ENCODE peak calls at places on chromosomes 13 and 19, in five cellular contexts. One of them, this sample, is unnamed.

GRCh38 chr13:44273991-44274810 is 99.4 kb upstream of the SERP2 start:
- DNase-seq in IMR-90: peak
- DNase-seq in K562: no peak
- DNase-seq in HepG2: no peak
- DNase-seq in GM12878: no peak
- DNase-seq in this sample: no peak

GRCh38 chr19:579842-580155 is 7.4 kb downstream of the BSG start:
- DNase-seq in IMR-90: no peak
- DNase-seq in K562: no peak
- DNase-seq in HepG2: no peak
- DNase-seq in GM12878: no peak
- DNase-seq in this sample: no peak

GRCh38 chr13:48741377-48741776 is 87.6 kb downstream of the CYSLTR2 start:
- DNase-seq in IMR-90: peak
- DNase-seq in K562: no peak
- DNase-seq in HepG2: no peak
- DNase-seq in GM12878: no peak
- DNase-seq in this sample: no peak

GRCh38 chr13:22047082-22047784 is 376.4 kb downstream of the FGF9 start:
- DNase-seq in IMR-90: peak
- DNase-seq in K562: no peak
- DNase-seq in HepG2: peak
- DNase-seq in GM12878: no peak
- DNase-seq in this sample: no peak

GRCh38 chr19:38173324-38174041 is 50.5 kb downstream of the DPF1 start:
- DNase-seq in IMR-90: peak
- DNase-seq in K562: no peak
- DNase-seq in HepG2: no peak
- DNase-seq in GM12878: no peak
- DNase-seq in this sample: no peak

GRCh38 chr13:110391273-110391672 is 84.2 kb downstream of the COL4A2 start:
- DNase-seq in IMR-90: peak
- DNase-seq in K562: no peak
- DNase-seq in HepG2: no peak
- DNase-seq in GM12878: no peak
- DNase-seq in this sample: no peak

GRCh38 chr19:40954573-40954972 is 36.5 kb upstream of the CYP2B6 start:
- DNase-seq in IMR-90: no peak
- DNase-seq in K562: no peak
- DNase-seq in HepG2: no peak
- DNase-seq in GM12878: no peak
- DNase-seq in this sample: no peak

GRCh38 chr19:17202249-17202648 is 12.9 kb upstream of the USE1 start:
- DNase-seq in IMR-90: no peak
- DNase-seq in K562: no peak
- DNase-seq in HepG2: no peak
- DNase-seq in GM12878: no peak
- DNase-seq in this sample: peak

DNA sequence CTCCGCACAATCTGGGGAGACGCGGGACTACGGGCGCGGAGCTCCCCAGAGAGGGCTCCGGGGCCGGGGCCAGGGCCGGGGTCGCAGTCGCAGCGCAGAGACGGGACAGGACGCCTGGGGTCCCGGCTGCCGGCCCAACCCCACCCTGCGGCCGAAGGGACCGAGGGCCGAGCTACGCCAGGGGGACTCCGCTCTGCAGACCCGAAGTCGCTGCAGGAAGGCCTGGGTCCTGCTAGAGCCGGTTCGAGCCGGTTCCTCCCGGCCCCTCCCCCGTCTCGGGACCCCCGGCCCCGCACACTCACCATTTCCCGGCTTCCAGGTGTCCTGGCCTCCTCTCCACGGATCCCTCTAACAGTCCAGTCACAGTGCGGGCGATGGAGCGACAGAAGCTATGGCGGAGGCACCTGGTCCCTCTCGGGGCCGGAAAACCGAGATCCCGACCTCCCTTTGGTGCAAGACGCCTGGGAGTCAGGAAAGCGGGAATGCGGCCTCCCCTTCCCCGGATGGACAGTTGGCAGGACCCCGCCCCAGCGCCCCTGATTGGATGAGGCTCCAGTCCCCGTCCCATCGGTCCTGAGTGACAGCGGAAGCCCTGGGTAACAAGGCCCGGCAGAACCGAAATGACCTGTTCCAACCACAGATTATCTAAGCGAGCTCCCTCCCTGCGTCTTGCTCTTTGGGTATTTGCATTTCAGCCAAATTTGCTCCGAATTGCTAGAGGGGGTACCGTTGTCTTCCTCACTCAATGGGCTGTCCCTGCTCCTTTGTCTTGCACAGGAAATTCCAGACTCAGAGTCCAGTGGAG is at the start of gene ZNF625:
- DNase-seq in IMR-90: peak
- DNase-seq in K562: no peak
- DNase-seq in HepG2: peak
- DNase-seq in GM12878: peak
- DNase-seq in this sample: no peak
- TF ChIP-seq POLR2A in IMR-90: peak
- TF ChIP-seq POLR2A in K562: no peak
- TF ChIP-seq POLR2A in HepG2: peak
- TF ChIP-seq POLR2A in GM12878: peak
- TF ChIP-seq POLR2A in this sample: no peak

GRCh38 chr19:35774274-35775045 is 904 bp upstream of the ARHGAP33 start:
- DNase-seq in IMR-90: no peak
- DNase-seq in K562: no peak
- DNase-seq in HepG2: no peak
- DNase-seq in GM12878: no peak
- DNase-seq in this sample: peak
- TF ChIP-seq BHLHE40 in IMR-90: no peak
- TF ChIP-seq BHLHE40 in K562: no peak
- TF ChIP-seq BHLHE40 in HepG2: no peak
- TF ChIP-seq BHLHE40 in GM12878: no peak
- TF ChIP-seq BHLHE40 in this sample: no peak

DNA sequence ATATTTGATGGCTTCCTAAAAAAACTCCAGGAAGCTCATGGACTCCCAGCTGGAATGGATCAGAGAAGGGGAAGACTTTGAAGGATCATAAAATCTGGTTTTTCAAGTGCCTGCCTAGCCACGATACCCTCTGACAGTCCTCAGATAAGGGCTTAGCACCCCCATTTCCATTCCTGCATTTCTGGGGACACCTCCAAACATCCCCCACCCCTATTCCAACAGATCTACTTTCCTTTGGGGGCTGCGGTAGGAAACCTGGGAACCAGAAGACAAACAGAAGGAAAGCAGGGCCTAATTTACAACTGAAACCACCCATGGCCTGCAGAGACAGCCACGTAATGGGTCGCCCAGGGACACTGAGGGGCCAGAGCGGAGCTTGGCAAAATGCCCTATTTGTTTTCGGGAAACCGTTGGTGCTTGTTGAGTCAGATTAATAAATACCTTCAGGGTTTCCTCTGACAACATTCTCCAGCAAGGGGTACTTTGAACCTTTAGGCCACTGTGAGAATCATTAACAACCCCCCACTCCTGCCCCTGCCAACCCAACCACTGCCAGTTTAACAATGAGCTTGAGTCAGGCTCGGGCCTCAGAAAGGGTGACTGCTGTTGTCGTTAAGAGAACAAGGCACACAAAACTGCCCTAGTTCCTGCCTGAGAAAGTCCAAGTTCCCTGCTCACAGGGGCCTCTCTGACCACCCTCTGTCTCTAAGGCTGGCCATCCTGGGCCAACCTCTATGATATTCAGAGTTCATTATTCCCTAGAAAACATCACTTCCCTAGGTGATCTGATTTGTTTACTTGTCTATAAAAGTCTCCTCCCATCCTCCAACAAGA is 23.5 kb downstream of the RHPN2 start:
- DNase-seq in IMR-90: no peak
- DNase-seq in K562: no peak
- DNase-seq in HepG2: peak
- DNase-seq in GM12878: peak
- DNase-seq in this sample: peak
- TF ChIP-seq POLR2A in IMR-90: no peak
- TF ChIP-seq POLR2A in K562: no peak
- TF ChIP-seq POLR2A in HepG2: peak
- TF ChIP-seq POLR2A in GM12878: no peak
- TF ChIP-seq POLR2A in this sample: no peak

GRCh38 chr13:114108141-114108761 is 24.2 kb downstream of the RASA3 start:
- DNase-seq in IMR-90: no peak
- DNase-seq in K562: no peak
- DNase-seq in HepG2: no peak
- DNase-seq in GM12878: no peak
- DNase-seq in this sample: no peak

GRCh38 chr13:114109646-114110045 is 22.8 kb downstream of the RASA3 start:
- DNase-seq in IMR-90: no peak
- DNase-seq in K562: no peak
- DNase-seq in HepG2: no peak
- DNase-seq in GM12878: no peak
- DNase-seq in this sample: no peak

GRCh38 chr13:114108894-114109293 is 23.5 kb downstream of the RASA3 start:
- DNase-seq in IMR-90: no peak
- DNase-seq in K562: no peak
- DNase-seq in HepG2: no peak
- DNase-seq in GM12878: no peak
- DNase-seq in this sample: no peak

GRCh38 chr13:114111577-114111976 is 20.8 kb downstream of the RASA3 start:
- DNase-seq in IMR-90: peak
- DNase-seq in K562: no peak
- DNase-seq in HepG2: no peak
- DNase-seq in GM12878: no peak
- DNase-seq in this sample: no peak

DNA sequence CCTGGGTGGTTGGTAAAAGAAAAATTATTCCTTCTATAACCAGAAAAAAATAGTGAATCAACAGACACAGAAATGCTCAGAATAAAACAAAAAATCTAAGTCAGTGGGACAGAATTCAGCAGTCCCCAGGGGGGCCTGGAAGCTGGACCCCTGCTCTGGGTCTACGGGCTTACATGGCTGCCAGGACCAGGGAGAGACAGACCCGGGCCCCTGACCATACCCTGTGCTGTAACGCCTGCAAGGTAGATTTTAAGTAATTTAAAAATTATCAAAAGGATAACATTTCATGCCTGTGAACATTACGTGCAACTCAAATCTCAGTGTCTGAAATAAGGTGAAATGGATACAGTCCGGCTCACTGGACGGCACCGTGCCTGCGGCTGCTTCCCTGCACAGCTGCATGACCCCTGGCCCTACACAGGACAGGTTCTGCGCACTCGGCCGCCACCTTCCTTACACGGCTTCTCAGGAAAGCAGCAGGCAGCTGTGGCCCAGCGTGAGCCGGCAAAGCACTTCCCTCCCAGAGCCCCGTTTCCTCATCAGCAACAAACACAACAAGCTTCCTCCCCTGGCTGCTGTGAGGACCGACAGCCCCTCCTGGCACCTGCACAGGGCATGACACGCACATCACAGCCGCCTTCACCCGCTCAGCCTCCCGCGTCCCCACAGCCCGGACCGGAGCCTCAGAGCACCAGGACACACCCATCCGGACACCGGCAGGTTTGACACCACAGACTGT is 22.2 kb downstream of the RASA3 start:
- DNase-seq in IMR-90: no peak
- DNase-seq in K562: no peak
- DNase-seq in HepG2: no peak
- DNase-seq in GM12878: no peak
- DNase-seq in this sample: no peak
- TF ChIP-seq BHLHE40 in IMR-90: no peak
- TF ChIP-seq BHLHE40 in K562: no peak
- TF ChIP-seq BHLHE40 in HepG2: no peak
- TF ChIP-seq BHLHE40 in GM12878: no peak
- TF ChIP-seq BHLHE40 in this sample: no peak

GRCh38 chr19:6539514-6539913 is 8.7 kb downstream of the TNFSF9 start:
- DNase-seq in IMR-90: no peak
- DNase-seq in K562: no peak
- DNase-seq in HepG2: no peak
- DNase-seq in GM12878: no peak
- DNase-seq in this sample: no peak
- TF ChIP-seq POLR2A in IMR-90: no peak
- TF ChIP-seq POLR2A in K562: no peak
- TF ChIP-seq POLR2A in HepG2: no peak
- TF ChIP-seq POLR2A in GM12878: peak
- TF ChIP-seq POLR2A in this sample: no peak

This sample was measured in A549.